ENCODE peak calls at places on chromosomes 2 and 18, in eight cellular contexts. A, R, Q, K, V, I, U and Z are unnamed samples.

GRCh38 chr18:72762505-72763122 is 105.2 kb downstream of the NETO1 start:
- DNase-seq in Q (peak; percentile 17), K (no peak), U (no peak), I (no peak), A (peak; percentile 31), V (peak; percentile 2), R (no peak), Z (peak; percentile 18)

GRCh38 chr18:29361843-29362242 is 1184.9 kb upstream of the CDH2 start:
- DNase-seq in Q (no peak), K (no peak), V (no peak), A (no peak), U (no peak), R (no peak), I (no peak), Z (peak; percentile 5)

GRCh38 chr2:12397861-12398260 is 318.9 kb upstream of the TRIB2 start:
- DNase-seq in K (no peak), V (no peak), Q (no peak), I (no peak), U (no peak), A (peak; percentile 13), R (no peak), Z (no peak)

GRCh38 chr18:3526421-3527354 is 76.7 kb downstream of the TGIF1 start:
- DNase-seq in K (no peak), I (no peak), V (no peak), R (no peak), A (no peak), U (no peak), Q (no peak), Z (peak; percentile 9)

GRCh38 chr2:12091201-12091806 is 344.9 kb downstream of the LPIN1 start:
- DNase-seq in U (no peak), A (no peak), R (no peak), K (no peak), V (peak; percentile 6), Q (no peak), I (no peak), Z (no peak)

GRCh38 chr2:161321944-161322343 is 13.7 kb downstream of the PSMD14 start:
- DNase-seq in V (no peak), K (no peak), U (no peak), A (no peak), Q (no peak), R (no peak), I (no peak), Z (no peak)

GRCh38 chr2:1972428-1972827 is 228.1 kb upstream of the PXDN start:
- DNase-seq in A (no peak), Q (no peak), I (peak; percentile 37), U (no peak), K (no peak), V (no peak), R (no peak), Z (no peak)

GRCh38 chr2:149575277-149575676 is 12.3 kb downstream of the MMADHC start:
- DNase-seq in V (no peak), U (no peak), R (no peak), Q (no peak), A (no peak), I (no peak), K (no peak), Z (no peak)

GRCh38 chr2:23385351-23385747 is 370 bp downstream of the KLHL29 start:
- DNase-seq in V (peak; percentile 34), R (no peak), U (no peak), A (no peak), Q (peak; percentile 56), K (peak; percentile 40), I (no peak), Z (no peak)
- TF ChIP-seq CTCF in V (no peak), R (no peak), U (no peak), A (no peak), Q (no peak), K (no peak), I (no peak), Z (no peak)

DNA sequence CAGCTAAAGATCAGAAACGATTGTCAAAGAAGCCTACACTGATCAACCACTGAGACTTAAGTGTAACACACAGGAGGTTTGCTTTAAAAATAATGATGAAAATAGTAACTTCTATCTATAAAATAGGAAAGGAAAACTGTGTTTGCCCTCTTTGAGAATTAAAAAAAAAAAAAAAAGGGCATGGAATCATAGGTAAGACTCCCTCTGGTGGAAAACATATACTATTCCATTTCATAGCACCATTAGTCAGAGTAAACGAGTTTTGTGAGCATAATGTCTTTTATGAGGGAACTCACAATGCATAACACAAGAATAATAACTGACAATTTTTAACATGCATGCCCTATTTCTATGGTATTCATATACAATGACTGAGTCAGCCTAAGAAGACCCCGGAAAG is 36.3 kb downstream of the SLC35F5 start:
- DNase-seq in I (no peak), R (no peak), V (no peak), K (no peak), U (no peak), Q (no peak), A (no peak), Z (no peak)
- TF ChIP-seq CTCF in I (no peak), R (peak; percentile 37), V (peak; percentile 65), K (peak; percentile 15), U (no peak), Q (peak; percentile 35), A (peak; percentile 62), Z (peak; percentile 26)

GRCh38 chr18:13440277-13441248 is 222.0 kb downstream of the LDLRAD4 start:
- DNase-seq in V (no peak), A (no peak), K (peak; percentile 67), Q (no peak), U (no peak), R (no peak), I (no peak), Z (no peak)
- TF ChIP-seq CTCF in V (no peak), A (no peak), K (no peak), Q (no peak), U (no peak), R (no peak), I (no peak), Z (no peak)

DNA sequence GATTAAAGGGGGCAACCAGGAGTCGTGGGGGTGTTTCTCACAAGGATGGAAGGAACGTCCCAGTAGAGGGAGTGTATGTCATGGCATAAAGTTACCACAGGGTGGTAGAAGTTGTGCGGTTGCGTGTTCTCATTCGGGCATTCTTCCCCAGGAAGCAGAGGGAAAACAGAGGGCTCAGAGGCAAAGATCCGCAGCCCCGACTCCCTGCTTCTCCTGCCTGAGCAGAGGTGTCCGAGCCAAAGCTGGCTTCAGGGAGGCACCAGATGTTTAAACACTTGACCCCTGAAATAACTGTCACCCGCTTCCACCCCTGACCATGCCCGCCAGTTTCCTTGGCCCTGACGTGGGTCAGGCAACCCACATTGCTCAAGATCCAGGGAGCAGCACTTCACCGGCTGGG is 83.7 kb downstream of the EN1 start:
- DNase-seq in A (no peak), I (no peak), Q (peak; percentile 31), K (no peak), R (no peak), V (no peak), U (no peak), Z (no peak)
- TF ChIP-seq CTCF in A (no peak), I (no peak), Q (peak; percentile 56), K (no peak), R (no peak), V (peak; percentile 11), U (no peak), Z (peak; percentile 36)

GRCh38 chr2:54767921-54768320 is 44.5 kb downstream of the EML6 start:
- DNase-seq in K (no peak), I (no peak), A (peak; percentile 93), Q (no peak), U (no peak), V (no peak), R (no peak), Z (no peak)

GRCh38 chr2:54760310-54760709 is 36.8 kb downstream of the EML6 start:
- DNase-seq in K (no peak), I (no peak), R (no peak), U (no peak), A (no peak), V (no peak), Q (no peak), Z (no peak)

GRCh38 chr2:54768772-54769428 is 45.4 kb downstream of the EML6 start:
- DNase-seq in U (no peak), A (no peak), I (no peak), K (no peak), V (no peak), R (no peak), Q (no peak), Z (no peak)

DNA sequence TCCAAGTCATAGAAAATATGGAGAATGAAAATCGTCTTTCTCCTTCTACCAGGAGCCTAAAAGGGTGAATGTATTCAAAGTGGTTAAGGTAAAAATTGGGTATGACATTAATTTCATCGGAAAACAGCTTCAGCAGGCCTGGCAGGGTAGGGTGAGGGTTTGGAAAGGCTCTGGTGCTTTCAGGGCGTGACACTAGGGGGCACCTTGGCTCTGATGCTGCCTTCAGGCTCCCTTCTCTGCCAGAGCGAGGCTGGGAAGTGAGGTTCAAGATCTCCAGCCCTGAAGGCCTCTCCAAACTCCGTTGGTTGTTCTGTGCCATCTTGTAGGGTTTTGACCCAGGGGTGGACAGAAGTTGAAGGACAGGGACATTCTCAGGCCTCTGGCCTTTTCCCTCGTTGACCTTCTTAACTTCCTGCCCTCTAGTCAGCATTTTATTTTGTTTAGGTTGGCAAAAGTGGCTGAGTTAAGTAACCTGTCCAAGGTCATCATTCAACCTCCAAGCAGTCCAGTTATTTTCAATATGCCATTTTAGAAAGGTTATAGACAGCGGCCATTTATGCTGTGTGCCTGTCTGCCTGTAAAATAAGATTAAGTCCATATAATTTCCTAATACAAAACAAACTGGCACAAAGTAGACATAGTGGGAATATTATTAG is 40.3 kb downstream of the EML6 start:
- DNase-seq in Q (peak; percentile 31), A (no peak), K (no peak), V (no peak), R (peak; percentile 30), U (no peak), I (no peak), Z (no peak)
- TF ChIP-seq CTCF in Q (no peak), A (peak; percentile 65), K (no peak), V (no peak), R (no peak), U (no peak), I (no peak), Z (no peak)

DNA sequence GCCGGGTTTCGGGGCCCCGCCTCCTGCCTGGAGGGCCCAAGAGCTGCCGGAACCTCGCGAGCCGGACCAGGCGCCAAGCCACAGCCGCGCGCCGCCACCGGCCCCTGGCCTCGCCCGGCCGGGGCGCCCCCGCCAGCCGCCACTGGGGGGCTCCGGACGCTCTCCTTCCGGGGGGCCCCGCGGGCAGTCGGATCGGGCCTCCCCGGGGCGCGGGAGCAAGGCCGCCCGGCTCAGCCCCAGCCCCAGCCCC is 17.4 kb upstream of the HAAO start:
- DNase-seq in U (no peak), V (peak; percentile 89), A (no peak), I (peak; percentile 80), Q (peak; percentile 80), R (peak; percentile 84), K (peak; percentile 88), Z (peak; percentile 78)
- TF ChIP-seq CTCF in U (peak; percentile 31), V (no peak), A (peak; percentile 34), I (no peak), Q (peak; percentile 47), R (no peak), K (peak; percentile 9), Z (no peak)

GRCh38 chr18:45386256-45386655 is 229.0 kb upstream of the SLC14A2 start:
- DNase-seq in U (no peak), Q (peak; percentile 57), V (no peak), K (peak; percentile 21), I (no peak), A (no peak), R (peak; percentile 32), Z (peak; percentile 56)
- TF ChIP-seq CTCF in U (no peak), Q (peak; percentile 58), V (no peak), K (peak; percentile 26), I (peak; percentile 15), A (peak; percentile 66), R (no peak), Z (peak; percentile 69)